ENCODE peak calls at places on chromosomes 2 and 18, in four cellular contexts. P is fibroblast of pulmonary artery, M is PC-9, Z is GM03348. R is an unnamed sample.

GRCh38 chr2:81299841-81300240 is 995.3 kb upstream of the LRRTM1 start:
- DNase-seq in P (no peak), M (no peak), Z (no peak), R (no peak)

GRCh38 chr2:73291093-73291460 is 2.3 kb downstream of the EGR4 start:
- DNase-seq in P (peak; percentile 62), M (no peak), Z (peak; percentile 85), R (peak; percentile 50)

GRCh38 chr2:217979151-217979811 is 23.5 kb downstream of the TNS1 start:
- DNase-seq in P (peak; percentile 49), M (no peak), Z (no peak), R (peak; percentile 16)

GRCh38 chr2:1730047-1730937 is 14.0 kb downstream of the PXDN start:
- DNase-seq in P (peak; percentile 72), M (peak; percentile 12), Z (peak; percentile 84), R (peak; percentile 74)

GRCh38 chr2:105325389-105325963 is 4.1 kb downstream of the TGFBRAP1 start:
- DNase-seq in P (peak; percentile 30), M (no peak), Z (peak; percentile 55), R (peak; percentile 78)

GRCh38 chr2:172372436-172372835 is 55.0 kb upstream of the ITGA6 start:
- DNase-seq in P (no peak), M (no peak), Z (no peak), R (no peak)

GRCh38 chr2:71992036-71992435 is 155.6 kb downstream of the CYP26B1 start:
- DNase-seq in P (no peak), M (no peak), Z (no peak), R (no peak)

GRCh38 chr18:48313803-48314202 is 95.4 kb downstream of the ZBTB7C start:
- DNase-seq in P (no peak), M (no peak), Z (no peak), R (no peak)

GRCh38 chr2:119289642-119290041 is 66.0 kb downstream of the STEAP3 start:
- DNase-seq in P (no peak), M (no peak), Z (no peak), R (no peak)

GRCh38 chr18:9321709-9322108 is 12.9 kb upstream of the TWSG1 start:
- DNase-seq in P (no peak), M (no peak), Z (no peak), R (no peak)

GRCh38 chr2:240819404-240820013 is 510 bp downstream of the KIF1A start:
- DNase-seq in P (no peak), M (no peak), Z (no peak), R (no peak)